ENCODE peak calls at places on chromosomes 13 and 19, in four cellular contexts. P is breast epithelium, Z is A549, E is body of pancreas. F is an unnamed sample. For H3K4me1, the result is how much of the 10 kb centered on the place peaks cover.

GRCh38 chr13:80166352-80166751 is 174.6 kb downstream of the SPRY2 start:
- DNase-seq in P (no peak), Z (no peak), E (peak), F (no peak)

GRCh38 chr19:19341026-19341425 is 20.4 kb downstream of the MAU2 start:
- DNase-seq in P (no peak), Z (no peak), E (no peak), F (no peak)

GRCh38 chr13:86870388-86870966 is 800.7 kb upstream of the SLITRK5 start:
- DNase-seq in P (no peak), Z (no peak), E (no peak), F (no peak)

GRCh38 chr13:27593267-27593666 is 27.1 kb downstream of the LNX2 start:
- DNase-seq in P (no peak), Z (no peak), E (no peak), F (no peak)

GRCh38 chr19:29882719-29883105 is 59.3 kb upstream of the URI1 start:
- DNase-seq in P (no peak), Z (no peak), E (no peak), F (no peak)

GRCh38 chr19:47438793-47439220 is 19.5 kb upstream of the MEIS3 start:
- DNase-seq in P (no peak), Z (no peak), E (peak), F (no peak)

GRCh38 chr13:45367358-45367757 is 26.4 kb upstream of the TPT1 start:
- DNase-seq in P (no peak), Z (peak), E (peak), F (peak)

GRCh38 chr19:38993271-38993670 is 17.7 kb upstream of the FBXO17 start:
- DNase-seq in P (no peak), Z (peak), E (no peak), F (no peak)

GRCh38 chr13:106473174-106473573 is 62.3 kb downstream of the EFNB2 start:
- DNase-seq in P (no peak), Z (no peak), E (peak), F (no peak)

GRCh38 chr19:35162471-35163326 is 8.2 kb downstream of the FXYD5 start:
- DNase-seq in P (no peak), Z (no peak), E (no peak), F (no peak)

GRCh38 chr19:33621065-33621785 is 528 bp upstream of the CHST8 start:
- DNase-seq in P (no peak), Z (no peak), E (peak), F (no peak)

GRCh38 chr13:114065141-114065925 is 67.1 kb downstream of the RASA3 start:
- DNase-seq in P (peak), Z (peak), E (peak), F (peak)
- H3K4me3 ChIP-seq in P (peak), Z (peak), E (no peak), F (peak)

DNA sequence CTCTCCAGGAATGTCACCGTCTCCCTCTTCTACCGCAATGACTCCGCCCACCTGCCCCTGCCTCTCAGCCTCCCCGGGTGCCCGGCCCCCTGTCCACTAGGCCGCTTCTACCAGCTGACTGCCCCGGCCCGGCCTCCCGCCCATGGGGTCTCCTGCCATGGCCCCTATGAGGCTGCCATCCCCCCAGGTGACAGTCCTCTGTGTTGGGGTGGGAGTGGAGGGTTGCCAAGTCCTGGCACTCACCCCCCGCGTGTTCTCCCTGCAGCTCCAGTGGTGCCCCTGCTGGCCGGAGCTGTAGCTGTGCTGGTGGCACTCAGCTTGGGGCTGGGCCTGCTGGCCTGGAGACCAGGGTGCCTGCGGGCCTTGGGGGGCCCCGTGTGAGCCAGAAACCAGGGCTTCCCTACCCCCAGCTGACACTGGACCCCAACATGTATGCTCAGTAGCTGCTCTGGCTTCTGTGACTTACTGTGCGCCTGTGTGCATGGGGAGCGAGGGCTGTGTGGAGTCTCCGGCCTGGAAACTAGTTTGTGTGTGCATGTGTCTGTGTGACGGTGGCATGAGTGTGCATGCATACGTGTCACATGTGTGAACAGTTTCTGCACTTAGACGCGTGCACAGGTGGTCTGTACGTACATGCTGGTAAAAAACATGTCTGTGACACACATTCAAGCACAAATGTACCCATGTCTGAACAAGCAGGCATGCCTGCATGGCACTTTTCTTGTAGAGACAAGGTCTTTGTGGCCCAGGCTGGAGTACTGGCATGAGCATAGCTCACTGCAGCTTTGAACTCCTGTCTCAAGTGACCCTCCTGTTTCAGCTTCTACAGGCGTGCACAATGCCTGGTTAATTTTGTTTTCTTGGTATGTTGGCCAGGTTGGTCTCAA is 4.8 kb downstream of the ACP4 start:
- DNase-seq in P (no peak), Z (no peak), E (peak), F (no peak)
- TF ChIP-seq POLR2A in P (no peak), Z (peak), E (no peak), F (no peak)

GRCh38 chr19:3058009-3058820 is 4.1 kb downstream of the TLE5 start:
- DNase-seq in P (no peak), Z (no peak), E (no peak), F (no peak)
- H3K4me1 ChIP-seq in P (under half), Z (half or more), E (half or more), F (under half)

GRCh38 chr13:35787937-35788336 is 311.4 kb upstream of the MAB21L1 start:
- DNase-seq in P (no peak), Z (no peak), E (no peak), F (no peak)
- H3K4me3 ChIP-seq in P (no peak), Z (no peak), E (no peak), F (no peak)

GRCh38 chr19:53394974-53395839 is at the start of gene ZNF765:
- DNase-seq in P (peak), Z (peak), E (peak), F (peak)
- TF ChIP-seq POLR2A in P (peak), Z (peak), E (peak), F (peak)

DNA sequence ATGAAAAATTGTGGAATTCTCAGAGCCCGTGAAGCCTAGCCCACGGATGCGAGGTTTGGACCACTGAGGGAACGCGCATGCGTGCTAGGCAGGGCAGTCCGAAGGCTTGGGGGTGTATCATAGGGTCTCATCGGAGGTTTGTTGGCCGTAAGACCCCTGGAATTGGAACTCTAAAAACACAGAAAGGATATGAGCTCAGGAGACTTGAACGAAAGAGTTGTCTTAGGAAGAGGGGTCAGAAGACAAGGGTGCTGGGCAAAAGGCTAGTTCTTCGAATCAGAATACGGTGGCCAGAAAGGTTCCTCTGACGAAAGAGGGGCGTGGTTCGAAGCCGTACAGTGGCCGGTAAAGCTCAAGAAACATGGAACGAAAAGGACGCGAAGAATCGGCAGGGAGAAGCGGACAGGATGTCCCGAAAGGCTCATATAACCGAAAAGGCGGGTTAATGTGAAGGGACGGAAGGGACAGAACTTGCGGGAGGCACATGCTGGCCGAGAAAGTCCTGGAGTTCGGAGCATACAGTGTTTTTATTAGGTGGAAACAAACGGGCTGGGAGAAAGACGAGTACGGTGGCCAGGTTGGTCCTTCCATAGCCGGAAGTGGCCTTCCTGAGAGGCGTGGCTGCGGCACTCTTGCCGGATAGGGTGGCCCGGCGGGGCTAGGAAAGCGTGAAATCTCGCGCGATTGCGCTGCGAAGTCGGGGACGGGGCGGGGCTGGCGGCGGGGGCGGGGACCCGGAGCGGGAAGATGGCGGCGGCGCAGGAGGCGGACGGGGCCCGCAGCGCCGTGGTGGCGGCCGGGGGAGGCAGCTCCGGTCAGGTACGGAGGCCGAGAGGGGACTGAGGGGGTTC is at the start of gene CLPTM1:
- DNase-seq in P (peak), Z (peak), E (peak), F (peak)
- H3K4me1 ChIP-seq in P (under half), Z (under half), E (half or more), F (under half)

F was measured in Peyer's patch.